ENCODE peak calls at places on chromosomes 11 and 22, in five cellular contexts. J is heart left ventricle, I is dorsolateral prefrontal cortex, G is left ventricle myocardium inferior, P is colonic mucosa. K is an unnamed sample.

GRCh38 chr11:102367364-102367763 is 20.4 kb downstream of the BIRC2 start:
- DNase-seq in J (no peak), I (no peak), G (no peak), P (no peak), K (no peak)

GRCh38 chr11:69511358-69512015 is 30.0 kb downstream of the LINC01488 start:
- DNase-seq in J (no peak), I (no peak), G (no peak), P (no peak), K (no peak)

GRCh38 chr11:71556018-71556417 is 7.8 kb downstream of the KRTAP5-9 start:
- DNase-seq in J (no peak), I (no peak), G (no peak), P (no peak), K (no peak)

GRCh38 chr11:47078751-47079524 is 97.7 kb downstream of the ARFGAP2 start:
- DNase-seq in J (no peak), I (no peak), G (no peak), P (no peak), K (no peak)

GRCh38 chr22:34111210-34111824 is 191.0 kb upstream of the LARGE1 start:
- DNase-seq in J (peak; percentile 18), I (peak; percentile 3), G (no peak), P (peak; percentile 32), K (peak; percentile 59)

GRCh38 chr11:1509626-1510255 is 23.2 kb upstream of the MOB2 start:
- DNase-seq in J (no peak), I (no peak), G (peak; percentile 9), P (no peak), K (no peak)

GRCh38 chr22:28142361-28142801 is 223.3 kb upstream of the PITPNB start:
- DNase-seq in J (no peak), I (no peak), G (no peak), P (no peak), K (no peak)

GRCh38 chr11:65404210-65404609 is 17.8 kb downstream of the FRMD8 start:
- DNase-seq in J (no peak), I (no peak), G (no peak), P (no peak), K (no peak)

GRCh38 chr11:2168286-2169000 is 3.2 kb downstream of the TH start:
- DNase-seq in J (no peak), I (no peak), G (no peak), P (no peak), K (no peak)

GRCh38 chr11:11782532-11783110 is 59.2 kb upstream of the USP47 start:
- DNase-seq in J (no peak), I (no peak), G (no peak), P (peak; percentile 34), K (no peak)

GRCh38 chr11:66568124-66568916 is at the start of gene CTSF:
- DNase-seq in J (peak; percentile 87), I (peak; percentile 88), G (peak; percentile 89), P (peak; percentile 87), K (peak; percentile 83)

GRCh38 chr11:122319011-122319410 is 203.0 kb upstream of the BLID start:
- DNase-seq in J (no peak), I (no peak), G (no peak), P (no peak), K (no peak)

GRCh38 chr22:44452531-44453420 is 45.3 kb downstream of the RTL6 start:
- DNase-seq in J (no peak), I (no peak), G (no peak), P (peak; percentile 13), K (no peak)

GRCh38 chr22:46749682-46750529 is 11.9 kb upstream of the CERK start:
- DNase-seq in J (no peak), I (no peak), G (no peak), P (no peak), K (no peak)

GRCh38 chr11:2725367-2726300 is 25.8 kb upstream of the KCNQ1OT1 start:
- DNase-seq in J (peak; percentile 39), I (no peak), G (peak; percentile 74), P (no peak), K (peak; percentile 66)

GRCh38 chr11:10674440-10674855 is 19.1 kb downstream of the IRAG1 start:
- DNase-seq in J (no peak), I (no peak), G (no peak), P (no peak), K (peak; percentile 68)

GRCh38 chr11:69497221-69497787 is 15.8 kb downstream of the LINC01488 start:
- DNase-seq in J (peak; percentile 87), I (peak; percentile 53), G (peak; percentile 89), P (no peak), K (peak; percentile 92)

GRCh38 chr11:5593146-5593545 is 3.3 kb upstream of the TRIM6 start:
- DNase-seq in J (no peak), I (no peak), G (no peak), P (no peak), K (no peak)

GRCh38 chr11:5600374-5600851 is 4.0 kb downstream of the TRIM6 start:
- DNase-seq in J (peak; percentile 65), I (no peak), G (peak; percentile 41), P (peak; percentile 63), K (peak; percentile 79)

GRCh38 chr11:5597953-5598352 is 1.5 kb downstream of the TRIM6 start:
- DNase-seq in J (no peak), I (no peak), G (no peak), P (no peak), K (no peak)

GRCh38 chr11:5592615-5593014 is 3.8 kb upstream of the TRIM6 start:
- DNase-seq in J (no peak), I (no peak), G (no peak), P (no peak), K (no peak)

DNA sequence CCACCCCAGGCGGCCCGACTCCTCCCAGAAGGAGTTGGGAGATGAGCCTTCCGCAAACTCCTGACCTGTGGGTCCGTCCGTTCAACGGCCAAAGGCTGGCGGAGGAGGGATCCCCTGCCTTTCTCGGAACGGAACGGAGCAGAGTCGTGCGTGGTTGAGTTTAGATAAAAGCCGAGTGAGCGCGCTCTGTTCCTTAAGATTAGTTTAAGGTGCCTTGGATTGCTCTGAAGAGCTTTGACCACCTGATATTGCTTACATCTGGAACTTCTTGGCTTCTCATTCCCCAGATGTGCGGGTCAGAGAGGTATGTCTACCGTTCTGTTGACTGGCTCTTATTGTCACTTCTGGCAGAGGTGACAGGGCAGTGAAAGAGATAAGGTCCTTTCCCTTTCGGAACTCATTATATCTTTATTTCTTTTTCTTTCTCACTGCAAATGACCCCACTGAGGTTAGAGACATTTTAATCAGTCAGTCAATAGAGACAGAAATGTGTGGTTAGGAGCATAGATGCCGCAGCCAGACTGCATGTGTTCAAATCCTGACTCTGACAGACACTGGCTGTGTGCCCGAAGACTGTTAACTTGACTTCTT is at the start of gene TRIM6:
- DNase-seq in J (peak; percentile 49), I (peak; percentile 10), G (peak; percentile 50), P (peak; percentile 54), K (peak; percentile 67)
- H3K27me3 ChIP-seq in J (no peaks in the 10 kb centered on the region), I (peaks cover 3% of the 10 kb centered on the region), G (no peaks in the 10 kb centered on the region), P (no peaks in the 10 kb centered on the region), K (no peaks in the 10 kb centered on the region)

GRCh38 chr11:124890701-124891389 is 6.8 kb downstream of the ROBO4 start:
- DNase-seq in J (no peak), I (no peak), G (no peak), P (no peak), K (peak; percentile 56)
- TF ChIP-seq CTCF in J (no peak), I (no peak), G (no peak), P (no peak), K (no peak)

DNA sequence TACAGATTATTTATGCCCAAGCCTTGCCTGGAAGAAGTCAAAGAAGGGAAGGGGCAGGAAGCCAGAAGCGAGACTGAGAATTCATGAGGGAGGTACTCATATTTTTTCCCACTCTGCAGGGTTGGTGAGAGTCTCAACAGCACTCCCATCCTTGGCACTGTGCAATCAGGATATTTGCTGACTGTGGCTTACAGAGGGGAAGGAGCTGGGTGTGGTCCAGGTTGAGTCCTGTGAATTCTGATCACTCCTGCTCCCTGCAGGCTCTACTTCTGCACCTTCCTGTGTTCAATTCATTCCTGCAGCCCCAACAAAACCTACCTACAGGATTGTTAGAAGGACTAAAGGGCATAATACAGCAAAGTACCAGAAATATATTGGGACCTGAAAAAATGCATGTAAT is 530.5 kb downstream of the INSC start:
- DNase-seq in J (no peak), I (no peak), G (no peak), P (peak; percentile 27), K (no peak)
- H3K27me3 ChIP-seq in J (no peaks in the 10 kb centered on the region), I (peaks cover 10% of the 10 kb centered on the region), G (no peaks in the 10 kb centered on the region), P (no peaks in the 10 kb centered on the region), K (no peaks in the 10 kb centered on the region)

DNA sequence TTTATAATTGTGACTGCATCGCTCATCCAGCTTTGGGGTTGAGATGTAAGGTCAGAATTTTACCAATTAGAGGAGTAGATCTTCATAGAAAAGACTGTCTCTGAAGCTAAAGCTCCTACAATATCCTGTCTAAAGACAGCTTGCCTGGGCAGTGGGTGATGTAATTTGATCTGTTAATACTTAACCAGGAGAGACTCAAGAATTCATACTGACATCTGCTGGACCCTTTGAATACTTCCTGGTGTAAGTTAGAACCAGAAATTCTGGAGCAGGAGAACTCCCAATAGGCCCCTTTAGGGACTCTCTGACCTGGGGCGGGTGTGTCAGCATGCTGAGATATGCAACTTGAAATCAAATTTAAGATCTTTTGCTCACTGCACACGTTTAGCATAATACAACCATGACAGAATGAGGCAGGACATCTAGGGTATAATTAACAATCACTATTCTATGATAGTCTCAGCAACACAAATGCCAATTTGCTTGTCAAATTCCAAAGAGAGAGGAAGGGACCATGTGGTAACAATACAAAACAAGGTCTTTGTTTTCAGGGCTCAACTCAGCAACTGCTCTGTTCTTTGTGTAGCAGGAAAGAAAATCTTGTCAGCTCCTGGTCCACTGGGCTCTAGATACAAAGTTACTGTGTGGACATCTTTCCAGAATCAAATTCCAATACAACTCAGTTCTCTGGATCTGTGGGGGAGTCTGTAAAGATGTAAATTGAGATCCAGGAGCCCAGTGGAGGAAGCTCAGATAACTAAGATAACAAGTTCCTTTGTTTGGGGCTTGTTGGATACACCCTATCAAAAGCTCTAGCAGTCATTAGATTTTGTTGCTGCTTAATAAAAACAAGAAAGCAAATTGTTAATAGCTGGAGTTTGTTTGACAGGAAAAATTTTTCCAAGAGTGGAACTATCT is 144.0 kb downstream of the INSC start:
- DNase-seq in J (no peak), I (no peak), G (no peak), P (peak; percentile 22), K (no peak)
- TF ChIP-seq CTCF in J (no peak), I (no peak), G (no peak), P (no peak), K (no peak)

GRCh38 chr22:49599691-49600451 is 227.8 kb downstream of the BRD1 start:
- DNase-seq in J (no peak), I (no peak), G (no peak), P (no peak), K (no peak)
- H3K27me3 ChIP-seq in J (no peaks in the 10 kb centered on the region), I (no peaks in the 10 kb centered on the region), G (peaks cover 19% of the 10 kb centered on the region), P (no peaks in the 10 kb centered on the region), K (no peaks in the 10 kb centered on the region)

GRCh38 chr11:74701351-74701750 is 29.9 kb downstream of the CHRDL2 start:
- DNase-seq in J (no peak), I (no peak), G (no peak), P (no peak), K (no peak)
- TF ChIP-seq CTCF in J (no peak), I (no peak), G (no peak), P (no peak), K (no peak)